ENCODE peak calls at places on chromosomes 4 and X, in five cellular contexts. One of them, this sample, is unnamed.

GRCh38 chrX:338836-339400 is 20.3 kb upstream of the GTPBP6 start:
- DNase-seq in H9: no peak
- DNase-seq in H1: no peak
- DNase-seq in mesenchymal stem cell: no peak
- DNase-seq in neuronal stem cell: no peak
- DNase-seq in this sample: no peak

GRCh38 chr4:7157666-7158065 is 34.7 kb upstream of the SORCS2 start:
- DNase-seq in H1: no peak
- DNase-seq in mesenchymal stem cell: no peak
- DNase-seq in H9: peak; percentile 4
- DNase-seq in neuronal stem cell: no peak
- DNase-seq in this sample: no peak

GRCh38 chr4:146640459-146641061 is 1.9 kb downstream of the POU4F2 start:
- DNase-seq in neuronal stem cell: no peak
- DNase-seq in mesenchymal stem cell: no peak
- DNase-seq in H9: no peak
- DNase-seq in H1: no peak
- DNase-seq in this sample: no peak

GRCh38 chr4:67087897-67088296 is 457.4 kb downstream of the CENPC start:
- DNase-seq in H9: peak; percentile 50
- DNase-seq in mesenchymal stem cell: peak; percentile 8
- DNase-seq in H1: peak; percentile 10
- DNase-seq in neuronal stem cell: no peak
- DNase-seq in this sample: no peak

GRCh38 chr4:83340692-83341343 is 6.2 kb upstream of the HPSE start:
- DNase-seq in neuronal stem cell: no peak
- DNase-seq in H9: no peak
- DNase-seq in H1: no peak
- DNase-seq in mesenchymal stem cell: no peak
- DNase-seq in this sample: no peak

GRCh38 chrX:111352424-111352823 is 59.6 kb downstream of the DCX start:
- DNase-seq in H1: no peak
- DNase-seq in mesenchymal stem cell: peak; percentile 80
- DNase-seq in H9: no peak
- DNase-seq in neuronal stem cell: no peak
- DNase-seq in this sample: no peak

GRCh38 chr4:7663075-7663541 is 228.4 kb upstream of the PSAPL1 start:
- DNase-seq in neuronal stem cell: no peak
- DNase-seq in mesenchymal stem cell: no peak
- DNase-seq in H9: no peak
- DNase-seq in H1: no peak
- DNase-seq in this sample: no peak

GRCh38 chr4:144709793-144710525 is 64.0 kb downstream of the HHIP start:
- DNase-seq in mesenchymal stem cell: no peak
- DNase-seq in H9: no peak
- DNase-seq in neuronal stem cell: no peak
- DNase-seq in H1: no peak
- DNase-seq in this sample: peak; percentile 66

GRCh38 chr4:151329217-151330007 is 4.0 kb upstream of the SH3D19 start:
- DNase-seq in H1: no peak
- DNase-seq in mesenchymal stem cell: no peak
- DNase-seq in H9: no peak
- DNase-seq in neuronal stem cell: no peak
- DNase-seq in this sample: peak; percentile 40

GRCh38 chr4:180669637-180670036 is 1573.6 kb upstream of the TENM3 start:
- DNase-seq in mesenchymal stem cell: peak; percentile 16
- DNase-seq in neuronal stem cell: no peak
- DNase-seq in H9: no peak
- DNase-seq in H1: no peak
- DNase-seq in this sample: peak; percentile 44

GRCh38 chrX:149699761-149700160 is 12.1 kb upstream of the MAGEA11 start:
- DNase-seq in mesenchymal stem cell: no peak
- DNase-seq in H9: no peak
- DNase-seq in neuronal stem cell: no peak
- DNase-seq in H1: no peak
- DNase-seq in this sample: no peak

GRCh38 chr4:119794681-119795080 is 166.1 kb upstream of the PDE5A start:
- DNase-seq in H1: no peak
- DNase-seq in H9: no peak
- DNase-seq in neuronal stem cell: no peak
- DNase-seq in mesenchymal stem cell: no peak
- DNase-seq in this sample: no peak

GRCh38 chr4:52250124-52250523 is 199.0 kb downstream of the SPATA18 start:
- DNase-seq in H9: no peak
- DNase-seq in neuronal stem cell: no peak
- DNase-seq in H1: no peak
- DNase-seq in mesenchymal stem cell: no peak
- DNase-seq in this sample: no peak

GRCh38 chr4:137116144-137116543 is 416.1 kb downstream of the PCDH18 start:
- DNase-seq in mesenchymal stem cell: no peak
- DNase-seq in H9: no peak
- DNase-seq in H1: no peak
- DNase-seq in neuronal stem cell: no peak
- DNase-seq in this sample: peak; percentile 6

GRCh38 chrX:46543441-46543840 is 1.8 kb downstream of the ZNF674 start:
- DNase-seq in mesenchymal stem cell: no peak
- DNase-seq in H9: no peak
- DNase-seq in neuronal stem cell: no peak
- DNase-seq in H1: no peak
- DNase-seq in this sample: no peak

GRCh38 chrX:1086444-1087409 is 125.7 kb downstream of the CRLF2 start:
- DNase-seq in mesenchymal stem cell: no peak
- DNase-seq in H1: no peak
- DNase-seq in neuronal stem cell: no peak
- DNase-seq in H9: no peak
- DNase-seq in this sample: no peak

GRCh38 chr4:26420438-26420837 is 69.8 kb downstream of the CCKAR start:
- DNase-seq in mesenchymal stem cell: peak; percentile 87
- DNase-seq in H9: no peak
- DNase-seq in H1: no peak
- DNase-seq in neuronal stem cell: no peak
- DNase-seq in this sample: peak; percentile 94

GRCh38 chrX:139766545-139766983 is 58.6 kb upstream of the MCF2 start:
- DNase-seq in H9: no peak
- DNase-seq in neuronal stem cell: no peak
- DNase-seq in H1: no peak
- DNase-seq in mesenchymal stem cell: no peak
- DNase-seq in this sample: no peak

GRCh38 chr4:165922747-165923146 is 49.7 kb downstream of the TLL1 start:
- DNase-seq in H9: no peak
- DNase-seq in neuronal stem cell: no peak
- DNase-seq in H1: no peak
- DNase-seq in mesenchymal stem cell: no peak
- DNase-seq in this sample: no peak

GRCh38 chrX:144275403-144275802 is 391.5 kb downstream of the UBE2NL start:
- DNase-seq in H9: no peak
- DNase-seq in H1: no peak
- DNase-seq in mesenchymal stem cell: no peak
- DNase-seq in neuronal stem cell: no peak
- DNase-seq in this sample: no peak

GRCh38 chr4:131459430-131460101 is 1689.5 kb upstream of the PCDH10 start:
- DNase-seq in mesenchymal stem cell: peak; percentile 19
- DNase-seq in H9: peak; percentile 23
- DNase-seq in H1: no peak
- DNase-seq in neuronal stem cell: no peak
- DNase-seq in this sample: no peak

GRCh38 chr4:2352171-2352570 is 66.3 kb downstream of the ZFYVE28 start:
- DNase-seq in H1: no peak
- DNase-seq in H9: peak; percentile 16
- DNase-seq in mesenchymal stem cell: no peak
- DNase-seq in neuronal stem cell: no peak
- DNase-seq in this sample: no peak

GRCh38 chrX:95754411-95754810 is 930.2 kb upstream of the DIAPH2 start:
- DNase-seq in mesenchymal stem cell: no peak
- DNase-seq in neuronal stem cell: no peak
- DNase-seq in H9: no peak
- DNase-seq in H1: no peak
- DNase-seq in this sample: no peak

GRCh38 chr4:89382439-89382838 is 74.8 kb upstream of the GPRIN3 start:
- DNase-seq in H1: no peak
- DNase-seq in H9: no peak
- DNase-seq in mesenchymal stem cell: no peak
- DNase-seq in neuronal stem cell: no peak
- DNase-seq in this sample: no peak

GRCh38 chr4:78417603-78418002 is 134.0 kb upstream of the ANXA3 start:
- DNase-seq in H9: no peak
- DNase-seq in mesenchymal stem cell: no peak
- DNase-seq in H1: no peak
- DNase-seq in neuronal stem cell: no peak
- DNase-seq in this sample: no peak

GRCh38 chrX:119488749-119489148 is 20.5 kb downstream of the SLC25A5 start:
- DNase-seq in H9: no peak
- DNase-seq in mesenchymal stem cell: peak; percentile 51
- DNase-seq in neuronal stem cell: no peak
- DNase-seq in H1: no peak
- DNase-seq in this sample: peak; percentile 51

GRCh38 chr4:24885342-24885741 is 27.5 kb downstream of the CCDC149 start:
- DNase-seq in mesenchymal stem cell: no peak
- DNase-seq in neuronal stem cell: no peak
- DNase-seq in H9: no peak
- DNase-seq in H1: no peak
- DNase-seq in this sample: no peak

GRCh38 chrX:24025741-24026402 is 1.1 kb downstream of the KLHL15 start:
- DNase-seq in H9: peak; percentile 70
- DNase-seq in H1: no peak
- DNase-seq in mesenchymal stem cell: peak; percentile 76
- DNase-seq in neuronal stem cell: no peak
- DNase-seq in this sample: peak; percentile 81

GRCh38 chr4:177251237-177251636 is 58.4 kb upstream of the NEIL3 start:
- DNase-seq in H1: no peak
- DNase-seq in mesenchymal stem cell: no peak
- DNase-seq in H9: no peak
- DNase-seq in neuronal stem cell: no peak
- DNase-seq in this sample: no peak

GRCh38 chr4:4914059-4914820 is 54.8 kb downstream of the MSX1 start:
- DNase-seq in neuronal stem cell: no peak
- DNase-seq in H1: no peak
- DNase-seq in H9: no peak
- DNase-seq in mesenchymal stem cell: no peak
- DNase-seq in this sample: peak; percentile 53

GRCh38 chr4:98314791-98315565 is 53.8 kb downstream of the RAP1GDS1 start:
- DNase-seq in H1: no peak
- DNase-seq in neuronal stem cell: no peak
- DNase-seq in mesenchymal stem cell: peak; percentile 11
- DNase-seq in H9: no peak
- DNase-seq in this sample: peak; percentile 46

GRCh38 chr4:107791902-107792301 is 32.8 kb upstream of the SGMS2 start:
- DNase-seq in neuronal stem cell: no peak
- DNase-seq in mesenchymal stem cell: no peak
- DNase-seq in H1: no peak
- DNase-seq in H9: no peak
- DNase-seq in this sample: no peak

GRCh38 chr4:26717332-26717731 is 133.4 kb downstream of the TBC1D19 start:
- DNase-seq in neuronal stem cell: no peak
- DNase-seq in H9: no peak
- DNase-seq in H1: no peak
- DNase-seq in mesenchymal stem cell: peak; percentile 38
- DNase-seq in this sample: peak; percentile 92

GRCh38 chr4:140633154-140633553 is 64.4 kb upstream of the UCP1 start:
- DNase-seq in neuronal stem cell: no peak
- DNase-seq in H1: no peak
- DNase-seq in mesenchymal stem cell: no peak
- DNase-seq in H9: no peak
- DNase-seq in this sample: no peak

GRCh38 chr4:140628016-140628415 is 59.3 kb upstream of the UCP1 start:
- DNase-seq in H1: no peak
- DNase-seq in H9: no peak
- DNase-seq in neuronal stem cell: no peak
- DNase-seq in mesenchymal stem cell: no peak
- DNase-seq in this sample: no peak

GRCh38 chr4:140626982-140627381 is 58.2 kb upstream of the UCP1 start:
- DNase-seq in H9: no peak
- DNase-seq in mesenchymal stem cell: no peak
- DNase-seq in H1: no peak
- DNase-seq in neuronal stem cell: no peak
- DNase-seq in this sample: no peak

GRCh38 chr4:140633951-140634350 is 65.2 kb upstream of the UCP1 start:
- DNase-seq in H9: no peak
- DNase-seq in neuronal stem cell: no peak
- DNase-seq in mesenchymal stem cell: no peak
- DNase-seq in H1: no peak
- DNase-seq in this sample: no peak

DNA sequence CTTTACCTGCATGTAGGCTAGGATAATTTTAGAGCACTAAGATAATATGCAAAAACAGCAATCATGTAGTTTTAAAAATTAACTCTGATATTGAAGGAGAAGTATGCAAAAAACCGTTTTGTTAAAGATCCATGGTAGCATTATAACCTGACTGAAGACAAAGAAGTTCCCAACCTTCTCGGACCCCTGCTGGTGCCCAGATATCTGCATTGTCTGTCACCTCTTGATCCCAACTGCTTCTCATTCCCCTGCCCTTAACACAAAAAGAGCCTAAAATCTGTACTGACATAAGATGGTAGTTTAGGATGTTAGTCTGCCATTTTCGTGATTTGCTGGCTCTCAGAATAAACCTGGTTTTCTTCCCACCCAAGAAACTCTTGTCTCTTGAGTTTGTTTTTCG is 61.5 kb upstream of the UCP1 start:
- DNase-seq in mesenchymal stem cell: no peak
- DNase-seq in H1: no peak
- DNase-seq in neuronal stem cell: no peak
- DNase-seq in H9: no peak
- DNase-seq in this sample: no peak
- H2BK15ac ChIP-seq in mesenchymal stem cell: no peak overlapping the region
- H2BK15ac ChIP-seq in H1: no peak overlapping the region
- H2BK15ac ChIP-seq in neuronal stem cell: no peak overlapping the region
- H2BK15ac ChIP-seq in H9: no peak overlapping the region
- H2BK15ac ChIP-seq in this sample: no peak overlapping the region

GRCh38 chr4:94765174-94765573 is 7.4 kb downstream of the BMPR1B start:
- DNase-seq in mesenchymal stem cell: no peak
- DNase-seq in neuronal stem cell: no peak
- DNase-seq in H9: no peak
- DNase-seq in H1: no peak
- DNase-seq in this sample: no peak
- H2AFZ ChIP-seq in mesenchymal stem cell: no peak overlapping the region
- H2AFZ ChIP-seq in neuronal stem cell: no peak overlapping the region
- H2AFZ ChIP-seq in H9: no peak overlapping the region
- H2AFZ ChIP-seq in H1: no peak overlapping the region
- H2AFZ ChIP-seq in this sample: no peak overlapping the region

GRCh38 chr4:124945422-124945821 is 232.9 kb upstream of the ANKRD50 start:
- DNase-seq in H1: no peak
- DNase-seq in mesenchymal stem cell: no peak
- DNase-seq in H9: no peak
- DNase-seq in neuronal stem cell: no peak
- DNase-seq in this sample: no peak
- H2BK15ac ChIP-seq in H1: no peak overlapping the region
- H2BK15ac ChIP-seq in mesenchymal stem cell: no peak overlapping the region
- H2BK15ac ChIP-seq in H9: no peak overlapping the region
- H2BK15ac ChIP-seq in neuronal stem cell: no peak overlapping the region
- H2BK15ac ChIP-seq in this sample: no peak overlapping the region

DNA sequence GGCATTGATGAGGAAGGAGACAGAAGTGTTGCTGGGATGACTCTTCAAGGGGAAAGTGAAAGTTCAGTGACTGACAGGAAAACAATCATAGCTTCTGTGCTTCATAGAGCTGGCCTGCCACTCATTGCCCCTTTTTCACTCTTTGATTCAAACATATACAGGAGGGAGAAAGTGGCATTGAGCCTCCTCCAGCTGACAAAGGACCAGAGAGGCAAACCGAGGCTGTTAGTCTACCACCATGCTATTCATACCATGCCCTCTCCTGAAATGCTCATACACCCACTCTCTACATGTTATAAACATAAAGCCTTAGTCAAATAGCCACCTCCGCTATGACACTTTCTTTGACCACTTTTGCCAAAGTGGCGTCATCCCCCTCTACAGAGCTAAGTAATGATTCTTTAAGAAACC is 79.2 kb upstream of the ATOH1 start:
- DNase-seq in mesenchymal stem cell: no peak
- DNase-seq in neuronal stem cell: no peak
- DNase-seq in H1: no peak
- DNase-seq in H9: no peak
- DNase-seq in this sample: no peak
- H2AFZ ChIP-seq in mesenchymal stem cell: no peak overlapping the region
- H2AFZ ChIP-seq in neuronal stem cell: peak overlapping the region; percentile 40
- H2AFZ ChIP-seq in H1: no peak overlapping the region
- H2AFZ ChIP-seq in H9: no peak overlapping the region
- H2AFZ ChIP-seq in this sample: no peak overlapping the region

This sample was measured in IMR-90.